ENCODE peak calls at places on chromosomes 4 and X, in ten cellular contexts. I is fibroblast of lung, O is psoas muscle, H is esophagus squamous epithelium, W is heart left ventricle, L is BE2C, A is AG10803, R is body of pancreas, E is MM.1S, G is A549. Q is an unnamed sample.

GRCh38 chr4:7956306-7957112 is 16.8 kb upstream of the AFAP1 start:
- DNase-seq in I (peak), O (no peak), H (no peak), W (no peak), L (peak), A (peak), R (peak), E (no peak), G (peak), Q (peak)

GRCh38 chrX:101079736-101080135 is 1.1 kb downstream of the TMEM35A start:
- DNase-seq in I (no peak), O (no peak), H (no peak), W (no peak), L (no peak), A (no peak), R (no peak), E (no peak), G (no peak), Q (no peak)

GRCh38 chrX:70313503-70313902 is 23.6 kb downstream of the KIF4A start:
- DNase-seq in I (peak), O (no peak), H (no peak), W (no peak), L (no peak), A (peak), R (no peak), E (no peak), G (no peak), Q (peak)

GRCh38 chr4:22179124-22179874 is 230.7 kb upstream of the KCNIP4 start:
- DNase-seq in I (peak), O (no peak), H (no peak), W (no peak), L (no peak), A (peak), R (no peak), E (no peak), G (no peak), Q (peak)

GRCh38 chrX:153659268-153659667 is 12.3 kb downstream of the DUSP9 start:
- DNase-seq in I (no peak), O (no peak), H (no peak), W (no peak), L (no peak), A (no peak), R (no peak), E (no peak), G (no peak), Q (no peak)

GRCh38 chr4:53520114-53520513 is 71.2 kb downstream of the LNX1 start:
- DNase-seq in I (no peak), O (no peak), H (no peak), W (no peak), L (no peak), A (peak), R (no peak), E (no peak), G (no peak), Q (no peak)

GRCh38 chr4:113331811-113332210 is 282.4 kb downstream of the ANK2 start:
- DNase-seq in I (no peak), O (no peak), H (no peak), W (no peak), L (no peak), A (no peak), R (no peak), E (no peak), G (no peak), Q (no peak)

GRCh38 chrX:39652336-39652735 is 445.4 kb downstream of the BCOR start:
- DNase-seq in I (peak), O (no peak), H (no peak), W (no peak), L (peak), A (no peak), R (no peak), E (peak), G (peak), Q (peak)

GRCh38 chr4:183101956-183102480 is 3.0 kb downstream of the WWC2 start:
- DNase-seq in I (no peak), O (no peak), H (no peak), W (no peak), L (no peak), A (no peak), R (no peak), E (no peak), G (no peak), Q (no peak)

GRCh38 chr4:115128037-115128436 is 14.6 kb upstream of the NDST4 start:
- DNase-seq in I (no peak), O (no peak), H (no peak), W (no peak), L (no peak), A (no peak), R (no peak), E (no peak), G (no peak), Q (no peak)

GRCh38 chrX:8404958-8405357 is 59.7 kb upstream of the VCX3B start:
- DNase-seq in I (no peak), O (no peak), H (no peak), W (no peak), L (no peak), A (no peak), R (no peak), E (no peak), G (no peak), Q (peak)

GRCh38 chrX:31130457-31131215 is 58.8 kb upstream of the FTHL17 start:
- DNase-seq in I (peak), O (no peak), H (no peak), W (no peak), L (no peak), A (peak), R (no peak), E (no peak), G (no peak), Q (no peak)

GRCh38 chr4:76752911-76753494 is 144.9 kb downstream of the SOWAHB start:
- DNase-seq in I (peak), O (no peak), H (no peak), W (peak), L (peak), A (peak), R (no peak), E (no peak), G (peak), Q (peak)

GRCh38 chr4:76751612-76752343 is 146.2 kb downstream of the SOWAHB start:
- DNase-seq in I (no peak), O (no peak), H (no peak), W (no peak), L (no peak), A (no peak), R (no peak), E (no peak), G (no peak), Q (no peak)

GRCh38 chr4:76755756-76756155 is 142.2 kb downstream of the SOWAHB start:
- DNase-seq in I (no peak), O (no peak), H (no peak), W (no peak), L (no peak), A (peak), R (no peak), E (no peak), G (no peak), Q (no peak)

GRCh38 chr4:76754439-76754838 is 143.5 kb downstream of the SOWAHB start:
- DNase-seq in I (no peak), O (no peak), H (no peak), W (no peak), L (no peak), A (no peak), R (no peak), E (no peak), G (no peak), Q (no peak)

GRCh38 chr4:76753814-76754213 is 144.1 kb downstream of the SOWAHB start:
- DNase-seq in I (peak), O (no peak), H (no peak), W (no peak), L (no peak), A (peak), R (no peak), E (no peak), G (no peak), Q (peak)
- H3K4me3 ChIP-seq in I (no peak), O (no peak), H (no peak), W (peak), L (no peak), A (peak), R (no peak), E (no peak), G (no peak), Q (peak)

GRCh38 chr4:85228264-85228663 is 246.7 kb upstream of the ARHGAP24 start:
- DNase-seq in I (no peak), O (no peak), H (no peak), W (no peak), L (no peak), A (no peak), R (no peak), E (peak), G (no peak), Q (no peak)
- TF ChIP-seq CTCF in I (no peak), O (no peak), H (no peak), W (no peak), L (peak), A (no peak), R (no peak), E (peak), G (no peak), Q (no peak)

DNA sequence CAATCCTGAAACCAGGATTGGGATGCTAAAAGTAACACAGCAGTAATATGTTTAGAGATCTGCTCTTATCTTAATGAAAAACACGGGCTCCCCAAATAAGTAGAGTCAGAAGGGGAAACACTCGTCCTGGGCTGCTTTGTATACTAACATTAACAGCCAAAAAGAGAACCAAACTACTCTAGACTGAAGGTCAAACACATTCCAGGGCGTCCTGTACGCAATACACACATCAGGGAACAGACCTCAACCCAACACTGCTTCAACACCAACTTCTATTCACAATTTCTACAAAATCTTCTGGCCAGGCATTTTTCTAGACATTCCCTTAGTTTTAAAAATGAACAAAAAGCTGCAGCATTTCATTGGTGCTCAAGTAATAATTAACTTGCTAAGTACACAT is 21.4 kb downstream of the FAT1 start:
- DNase-seq in I (no peak), O (no peak), H (no peak), W (no peak), L (no peak), A (no peak), R (no peak), E (no peak), G (no peak), Q (no peak)
- H3K4me3 ChIP-seq in I (no peak), O (no peak), H (no peak), W (no peak), L (no peak), A (no peak), R (no peak), E (no peak), G (no peak), Q (no peak)

GRCh38 chrX:74230094-74230493 is 73.9 kb upstream of the ZCCHC13 start:
- DNase-seq in I (peak), O (no peak), H (no peak), W (no peak), L (no peak), A (no peak), R (no peak), E (no peak), G (no peak), Q (no peak)

GRCh38 chrX:74231625-74232024 is 72.4 kb upstream of the ZCCHC13 start:
- DNase-seq in I (no peak), O (no peak), H (no peak), W (no peak), L (no peak), A (no peak), R (no peak), E (no peak), G (peak), Q (no peak)

GRCh38 chrX:74232859-74233258 is 71.1 kb upstream of the ZCCHC13 start:
- DNase-seq in I (peak), O (no peak), H (no peak), W (no peak), L (peak), A (peak), R (no peak), E (no peak), G (peak), Q (peak)

GRCh38 chrX:74238771-74239170 is 65.2 kb upstream of the ZCCHC13 start:
- DNase-seq in I (no peak), O (no peak), H (no peak), W (no peak), L (no peak), A (no peak), R (no peak), E (no peak), G (no peak), Q (no peak)

GRCh38 chrX:74234829-74235228 is 69.2 kb upstream of the ZCCHC13 start:
- DNase-seq in I (no peak), O (no peak), H (no peak), W (no peak), L (no peak), A (no peak), R (no peak), E (no peak), G (peak), Q (no peak)
- TF ChIP-seq CTCF in I (no peak), O (no peak), H (no peak), W (no peak), L (peak), A (no peak), R (no peak), E (no peak), G (peak), Q (no peak)

DNA sequence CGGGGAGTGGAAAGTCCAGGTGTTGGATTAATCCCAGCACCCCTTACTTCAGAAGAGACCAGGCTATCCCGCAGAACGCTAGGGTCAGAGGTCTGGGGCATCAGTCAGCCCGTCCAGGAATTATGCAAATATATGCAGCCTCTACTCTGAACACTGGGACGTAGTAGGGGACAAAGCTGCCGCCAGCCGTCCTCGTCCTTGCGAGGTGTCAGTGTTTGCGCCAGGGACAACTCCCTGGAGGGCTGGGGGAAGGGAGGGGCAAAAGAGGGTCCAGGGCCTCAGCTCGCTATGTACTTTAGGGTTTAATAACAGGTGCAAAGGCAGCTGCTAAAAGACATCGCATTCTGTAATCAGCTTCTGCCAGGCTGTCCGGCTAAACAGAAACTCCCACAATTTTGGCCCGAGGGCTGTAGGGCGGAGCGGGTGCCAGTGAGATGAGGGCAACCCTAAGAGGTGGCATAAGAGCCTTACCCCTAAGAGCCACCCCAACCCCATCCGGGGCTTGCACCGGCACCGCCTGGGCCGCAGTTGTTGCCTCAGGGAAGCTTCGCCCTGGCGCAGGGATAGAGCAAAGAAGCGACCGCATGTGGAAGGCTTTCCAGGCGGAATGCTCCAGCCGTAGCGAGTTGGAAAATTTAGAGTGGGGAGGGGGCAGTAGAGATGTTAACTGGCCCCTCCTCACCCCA is 8.4 kb downstream of the HAND2 start:
- DNase-seq in I (no peak), O (no peak), H (no peak), W (peak), L (peak), A (no peak), R (no peak), E (no peak), G (no peak), Q (no peak)
- H3K4me3 ChIP-seq in I (peak), O (peak), H (peak), W (peak), L (peak), A (peak), R (no peak), E (no peak), G (no peak), Q (peak)